ENCODE peak calls at places on chromosomes 6 and 20, in nine cellular contexts. One of them, this sample, is unnamed.

GRCh38 chr20:49562341-49563014 is 5.5 kb downstream of the PTGIS start:
- DNase-seq in AG09319: no peak
- DNase-seq in HT-29: no peak
- DNase-seq in anterior cingulate cortex: no peak
- DNase-seq in M059J: peak; percentile 95
- DNase-seq in EH: peak; percentile 90
- DNase-seq in germinal center: no peak
- DNase-seq in nucleus accumbens: no peak
- DNase-seq in AG04450: peak; percentile 32
- DNase-seq in this sample: no peak

GRCh38 chr6:126926926-126927325 is 191.5 kb upstream of the RSPO3 start:
- DNase-seq in EH: no peak
- DNase-seq in AG09319: no peak
- DNase-seq in germinal center: no peak
- DNase-seq in M059J: no peak
- DNase-seq in anterior cingulate cortex: no peak
- DNase-seq in nucleus accumbens: no peak
- DNase-seq in HT-29: no peak
- DNase-seq in AG04450: no peak
- DNase-seq in this sample: no peak

GRCh38 chr6:158972241-158973233 is 27.5 kb downstream of the RSPH3 start:
- DNase-seq in germinal center: peak; percentile 52
- DNase-seq in nucleus accumbens: no peak
- DNase-seq in AG09319: peak; percentile 18
- DNase-seq in M059J: peak; percentile 61
- DNase-seq in AG04450: peak; percentile 11
- DNase-seq in EH: peak; percentile 66
- DNase-seq in HT-29: peak; percentile 69
- DNase-seq in anterior cingulate cortex: no peak
- DNase-seq in this sample: peak; percentile 53

GRCh38 chr6:163490826-163491577 is 76.5 kb downstream of the QKI start:
- DNase-seq in M059J: peak; percentile 40
- DNase-seq in AG04450: peak; percentile 6
- DNase-seq in HT-29: peak; percentile 73
- DNase-seq in germinal center: no peak
- DNase-seq in nucleus accumbens: peak; percentile 15
- DNase-seq in AG09319: no peak
- DNase-seq in anterior cingulate cortex: no peak
- DNase-seq in EH: peak; percentile 48
- DNase-seq in this sample: no peak

GRCh38 chr6:154514481-154514880 is 4.0 kb upstream of the CNKSR3 start:
- DNase-seq in AG04450: no peak
- DNase-seq in M059J: no peak
- DNase-seq in HT-29: no peak
- DNase-seq in AG09319: no peak
- DNase-seq in anterior cingulate cortex: no peak
- DNase-seq in germinal center: no peak
- DNase-seq in EH: no peak
- DNase-seq in nucleus accumbens: no peak
- DNase-seq in this sample: no peak

GRCh38 chr20:11851646-11852045 is 66.0 kb upstream of the BTBD3 start:
- DNase-seq in AG09319: no peak
- DNase-seq in HT-29: no peak
- DNase-seq in nucleus accumbens: no peak
- DNase-seq in anterior cingulate cortex: no peak
- DNase-seq in germinal center: no peak
- DNase-seq in M059J: peak; percentile 92
- DNase-seq in EH: no peak
- DNase-seq in AG04450: no peak
- DNase-seq in this sample: no peak

GRCh38 chr6:108546079-108547049 is 14.4 kb upstream of the FOXO3 start:
- DNase-seq in AG09319: no peak
- DNase-seq in EH: no peak
- DNase-seq in anterior cingulate cortex: no peak
- DNase-seq in nucleus accumbens: no peak
- DNase-seq in germinal center: no peak
- DNase-seq in AG04450: no peak
- DNase-seq in M059J: no peak
- DNase-seq in HT-29: no peak
- DNase-seq in this sample: no peak

GRCh38 chr6:88008821-88009220 is 38.8 kb upstream of the SPACA1 start:
- DNase-seq in AG09319: no peak
- DNase-seq in germinal center: no peak
- DNase-seq in HT-29: peak; percentile 44
- DNase-seq in nucleus accumbens: no peak
- DNase-seq in M059J: peak; percentile 59
- DNase-seq in EH: peak; percentile 7
- DNase-seq in anterior cingulate cortex: no peak
- DNase-seq in AG04450: no peak
- DNase-seq in this sample: no peak

GRCh38 chr6:82910818-82911217 is 154.8 kb downstream of the UBE3D start:
- DNase-seq in nucleus accumbens: no peak
- DNase-seq in AG04450: no peak
- DNase-seq in HT-29: no peak
- DNase-seq in EH: no peak
- DNase-seq in anterior cingulate cortex: no peak
- DNase-seq in germinal center: no peak
- DNase-seq in M059J: no peak
- DNase-seq in AG09319: no peak
- DNase-seq in this sample: no peak

GRCh38 chr6:15961630-15962448 is 167.0 kb upstream of the MYLIP start:
- DNase-seq in AG09319: no peak
- DNase-seq in EH: no peak
- DNase-seq in germinal center: no peak
- DNase-seq in nucleus accumbens: no peak
- DNase-seq in AG04450: no peak
- DNase-seq in HT-29: no peak
- DNase-seq in M059J: no peak
- DNase-seq in anterior cingulate cortex: no peak
- DNase-seq in this sample: no peak

GRCh38 chr20:60906555-60906954 is 345.5 kb upstream of the CDH4 start:
- DNase-seq in EH: no peak
- DNase-seq in M059J: no peak
- DNase-seq in germinal center: no peak
- DNase-seq in anterior cingulate cortex: no peak
- DNase-seq in AG04450: no peak
- DNase-seq in nucleus accumbens: no peak
- DNase-seq in AG09319: no peak
- DNase-seq in HT-29: no peak
- DNase-seq in this sample: no peak

GRCh38 chr20:20528896-20529295 is 161.0 kb downstream of the INSM1 start:
- DNase-seq in anterior cingulate cortex: no peak
- DNase-seq in AG04450: no peak
- DNase-seq in germinal center: no peak
- DNase-seq in nucleus accumbens: no peak
- DNase-seq in AG09319: no peak
- DNase-seq in M059J: peak; percentile 7
- DNase-seq in EH: no peak
- DNase-seq in HT-29: no peak
- DNase-seq in this sample: no peak

GRCh38 chr6:170028629-170029345 is 262.1 kb downstream of the DLL1 start:
- DNase-seq in EH: no peak
- DNase-seq in anterior cingulate cortex: no peak
- DNase-seq in AG04450: no peak
- DNase-seq in AG09319: no peak
- DNase-seq in M059J: no peak
- DNase-seq in germinal center: no peak
- DNase-seq in HT-29: peak; percentile 33
- DNase-seq in nucleus accumbens: no peak
- DNase-seq in this sample: no peak

GRCh38 chr20:35312348-35312747 is 20.1 kb upstream of the FAM83C start:
- DNase-seq in HT-29: peak; percentile 89
- DNase-seq in germinal center: no peak
- DNase-seq in EH: peak; percentile 92
- DNase-seq in M059J: peak; percentile 99
- DNase-seq in AG04450: peak; percentile 87
- DNase-seq in anterior cingulate cortex: no peak
- DNase-seq in nucleus accumbens: no peak
- DNase-seq in AG09319: peak; percentile 72
- DNase-seq in this sample: no peak

GRCh38 chr6:160520043-160520904 is 143.8 kb downstream of the LPA start:
- DNase-seq in germinal center: peak; percentile 65
- DNase-seq in AG04450: peak; percentile 20
- DNase-seq in HT-29: no peak
- DNase-seq in AG09319: peak; percentile 31
- DNase-seq in nucleus accumbens: peak; percentile 58
- DNase-seq in anterior cingulate cortex: peak; percentile 93
- DNase-seq in M059J: peak; percentile 65
- DNase-seq in EH: peak; percentile 68
- DNase-seq in this sample: peak; percentile 79

GRCh38 chr6:165627366-165627765 is 35.7 kb downstream of the PDE10A start:
- DNase-seq in anterior cingulate cortex: no peak
- DNase-seq in AG04450: no peak
- DNase-seq in nucleus accumbens: no peak
- DNase-seq in AG09319: no peak
- DNase-seq in germinal center: no peak
- DNase-seq in EH: no peak
- DNase-seq in M059J: no peak
- DNase-seq in HT-29: no peak
- DNase-seq in this sample: no peak

GRCh38 chr6:166999845-167000253 is 652 bp downstream of the CEP43 start:
- DNase-seq in AG04450: no peak
- DNase-seq in anterior cingulate cortex: no peak
- DNase-seq in HT-29: peak; percentile 33
- DNase-seq in germinal center: no peak
- DNase-seq in AG09319: no peak
- DNase-seq in nucleus accumbens: no peak
- DNase-seq in M059J: peak; percentile 20
- DNase-seq in EH: no peak
- DNase-seq in this sample: no peak

GRCh38 chr6:39072830-39073229 is 24.2 kb downstream of the GLP1R start:
- DNase-seq in AG09319: no peak
- DNase-seq in AG04450: no peak
- DNase-seq in M059J: no peak
- DNase-seq in anterior cingulate cortex: no peak
- DNase-seq in germinal center: no peak
- DNase-seq in nucleus accumbens: no peak
- DNase-seq in HT-29: no peak
- DNase-seq in EH: no peak
- DNase-seq in this sample: no peak

GRCh38 chr6:52423971-52424381 is 3.8 kb downstream of the EFHC1 start:
- DNase-seq in AG09319: peak; percentile 41
- DNase-seq in M059J: peak; percentile 96
- DNase-seq in AG04450: peak; percentile 67
- DNase-seq in EH: peak; percentile 91
- DNase-seq in nucleus accumbens: no peak
- DNase-seq in germinal center: no peak
- DNase-seq in anterior cingulate cortex: no peak
- DNase-seq in HT-29: no peak
- DNase-seq in this sample: no peak

GRCh38 chr6:144753023-144753705 is 468.0 kb downstream of the UTRN start:
- DNase-seq in nucleus accumbens: no peak
- DNase-seq in M059J: no peak
- DNase-seq in AG04450: no peak
- DNase-seq in EH: no peak
- DNase-seq in anterior cingulate cortex: no peak
- DNase-seq in germinal center: peak; percentile 28
- DNase-seq in AG09319: no peak
- DNase-seq in HT-29: no peak
- DNase-seq in this sample: peak; percentile 18

GRCh38 chr20:45611054-45611453 is 18.5 kb upstream of the WFDC10A start:
- DNase-seq in nucleus accumbens: no peak
- DNase-seq in HT-29: peak; percentile 37
- DNase-seq in AG04450: peak; percentile 13
- DNase-seq in M059J: peak; percentile 62
- DNase-seq in anterior cingulate cortex: no peak
- DNase-seq in AG09319: peak; percentile 29
- DNase-seq in EH: peak; percentile 79
- DNase-seq in germinal center: no peak
- DNase-seq in this sample: no peak

GRCh38 chr6:56047931-56048520 is 172.6 kb upstream of the BMP5 start:
- DNase-seq in nucleus accumbens: no peak
- DNase-seq in anterior cingulate cortex: no peak
- DNase-seq in EH: no peak
- DNase-seq in AG09319: no peak
- DNase-seq in germinal center: no peak
- DNase-seq in M059J: no peak
- DNase-seq in HT-29: no peak
- DNase-seq in AG04450: no peak
- DNase-seq in this sample: no peak

GRCh38 chr6:28336284-28337024 is 506 bp upstream of the ZSCAN31 start:
- DNase-seq in anterior cingulate cortex: no peak
- DNase-seq in germinal center: no peak
- DNase-seq in EH: peak; percentile 36
- DNase-seq in HT-29: peak; percentile 76
- DNase-seq in AG09319: no peak
- DNase-seq in M059J: peak; percentile 83
- DNase-seq in AG04450: no peak
- DNase-seq in nucleus accumbens: peak; percentile 4
- DNase-seq in this sample: peak; percentile 40

GRCh38 chr6:156991971-156992370 is 214.8 kb downstream of the ARID1B start:
- DNase-seq in AG04450: peak; percentile 6
- DNase-seq in AG09319: no peak
- DNase-seq in anterior cingulate cortex: no peak
- DNase-seq in germinal center: no peak
- DNase-seq in nucleus accumbens: no peak
- DNase-seq in M059J: no peak
- DNase-seq in HT-29: peak; percentile 38
- DNase-seq in EH: peak; percentile 58
- DNase-seq in this sample: no peak

GRCh38 chr20:48846516-48847492 is 19.0 kb upstream of the PREX1 start:
- DNase-seq in HT-29: no peak
- DNase-seq in EH: no peak
- DNase-seq in germinal center: peak; percentile 53
- DNase-seq in nucleus accumbens: no peak
- DNase-seq in AG04450: no peak
- DNase-seq in AG09319: no peak
- DNase-seq in M059J: peak; percentile 42
- DNase-seq in anterior cingulate cortex: no peak
- DNase-seq in this sample: peak; percentile 84

GRCh38 chr20:36579996-36580545 is 6.7 kb downstream of the TGIF2 start:
- DNase-seq in EH: peak; percentile 62
- DNase-seq in HT-29: no peak
- DNase-seq in germinal center: no peak
- DNase-seq in anterior cingulate cortex: no peak
- DNase-seq in M059J: peak; percentile 77
- DNase-seq in AG04450: no peak
- DNase-seq in AG09319: no peak
- DNase-seq in nucleus accumbens: no peak
- DNase-seq in this sample: no peak

GRCh38 chr6:88365656-88366055 is 199.5 kb upstream of the CNR1 start:
- DNase-seq in HT-29: no peak
- DNase-seq in EH: no peak
- DNase-seq in AG09319: no peak
- DNase-seq in nucleus accumbens: no peak
- DNase-seq in AG04450: no peak
- DNase-seq in M059J: no peak
- DNase-seq in germinal center: no peak
- DNase-seq in anterior cingulate cortex: no peak
- DNase-seq in this sample: no peak

GRCh38 chr20:17500826-17501225 is 30.4 kb downstream of the BFSP1 start:
- DNase-seq in anterior cingulate cortex: no peak
- DNase-seq in AG04450: no peak
- DNase-seq in AG09319: no peak
- DNase-seq in M059J: no peak
- DNase-seq in HT-29: no peak
- DNase-seq in germinal center: no peak
- DNase-seq in nucleus accumbens: no peak
- DNase-seq in EH: no peak
- DNase-seq in this sample: no peak

GRCh38 chr6:116483616-116484015 is 22.4 kb downstream of the CALHM6 start:
- DNase-seq in nucleus accumbens: no peak
- DNase-seq in EH: no peak
- DNase-seq in AG04450: no peak
- DNase-seq in HT-29: peak; percentile 50
- DNase-seq in germinal center: no peak
- DNase-seq in anterior cingulate cortex: no peak
- DNase-seq in AG09319: no peak
- DNase-seq in M059J: no peak
- DNase-seq in this sample: no peak

GRCh38 chr20:6898928-6899327 is 131.4 kb downstream of the BMP2 start:
- DNase-seq in nucleus accumbens: no peak
- DNase-seq in anterior cingulate cortex: no peak
- DNase-seq in AG04450: no peak
- DNase-seq in EH: no peak
- DNase-seq in M059J: no peak
- DNase-seq in AG09319: no peak
- DNase-seq in HT-29: no peak
- DNase-seq in germinal center: no peak
- DNase-seq in this sample: no peak

GRCh38 chr20:17759449-17759848 is 59.7 kb downstream of the BANF2 start:
- DNase-seq in germinal center: no peak
- DNase-seq in EH: no peak
- DNase-seq in M059J: no peak
- DNase-seq in HT-29: no peak
- DNase-seq in nucleus accumbens: no peak
- DNase-seq in AG09319: no peak
- DNase-seq in anterior cingulate cortex: no peak
- DNase-seq in AG04450: no peak
- DNase-seq in this sample: no peak